ENCODE peak calls at places on chromosomes 3 and 15, in six cellular contexts. O, Z, Q, H, B and W are unnamed samples.

GRCh38 chr3:161171113-161171512 is 50.0 kb upstream of the NMD3 start:
- DNase-seq in O (no peak), Z (peak; percentile 37), Q (no peak), H (no peak), B (peak; percentile 94), W (peak; percentile 60)

GRCh38 chr3:189947948-189948723 is 172.6 kb downstream of the P3H2 start:
- DNase-seq in O (no peak), Z (no peak), Q (no peak), H (no peak), B (no peak), W (no peak)

GRCh38 chr3:153052096-153052460 is 109.9 kb upstream of the RAP2B start:
- DNase-seq in O (peak; percentile 47), Z (peak; percentile 50), Q (no peak), H (peak; percentile 86), B (peak; percentile 98), W (no peak)

GRCh38 chr3:25355034-25355898 is 72.8 kb upstream of the RARB start:
- DNase-seq in O (no peak), Z (no peak), Q (no peak), H (no peak), B (no peak), W (no peak)

GRCh38 chr3:58167431-58168351 is 43.1 kb downstream of the DNASE1L3 start:
- DNase-seq in O (peak; percentile 62), Z (peak; percentile 69), Q (no peak), H (no peak), B (peak; percentile 41), W (peak; percentile 68)

GRCh38 chr3:16520636-16521579 is 7.4 kb upstream of the RFTN1 start:
- DNase-seq in O (no peak), Z (no peak), Q (no peak), H (no peak), B (no peak), W (no peak)

GRCh38 chr3:16743276-16743675 is 138.1 kb upstream of the DAZL start:
- DNase-seq in O (no peak), Z (no peak), Q (no peak), H (no peak), B (peak; percentile 58), W (no peak)

GRCh38 chr3:132872711-132873110 is 150.5 kb upstream of the NPHP3 start:
- DNase-seq in O (no peak), Z (no peak), Q (no peak), H (no peak), B (no peak), W (no peak)

GRCh38 chr3:12963869-12964712 is 109.1 kb downstream of the IQSEC1 start:
- DNase-seq in O (no peak), Z (no peak), Q (no peak), H (no peak), B (no peak), W (no peak)

GRCh38 chr3:112464264-112464663 is 35.0 kb downstream of the BTLA start:
- DNase-seq in O (no peak), Z (no peak), Q (no peak), H (no peak), B (peak; percentile 29), W (no peak)

GRCh38 chr3:81249540-81250029 is 511.9 kb downstream of the GBE1 start:
- DNase-seq in O (no peak), Z (no peak), Q (no peak), H (no peak), B (peak; percentile 77), W (no peak)

GRCh38 chr3:122975163-122975923 is 52.2 kb downstream of the SEMA5B start:
- DNase-seq in O (no peak), Z (peak; percentile 86), Q (no peak), H (no peak), B (peak; percentile 87), W (no peak)

GRCh38 chr3:27679691-27680090 is 42.4 kb downstream of the EOMES start:
- DNase-seq in O (no peak), Z (no peak), Q (no peak), H (no peak), B (no peak), W (no peak)

GRCh38 chr3:177561365-177561764 is 364.1 kb upstream of the TBL1XR1 start:
- DNase-seq in O (no peak), Z (no peak), Q (no peak), H (no peak), B (no peak), W (no peak)

GRCh38 chr3:22372292-22372949 is 621.4 kb upstream of the ZNF385D start:
- DNase-seq in O (no peak), Z (no peak), Q (peak; percentile 62), H (no peak), B (peak; percentile 4), W (peak; percentile 11)

GRCh38 chr15:65245096-65245849 is 34.0 kb upstream of the CILP start:
- DNase-seq in O (no peak), Z (peak; percentile 88), Q (no peak), H (no peak), B (peak; percentile 39), W (peak; percentile 85)

GRCh38 chr3:119579366-119580147 is at the start of gene ADPRH:
- DNase-seq in O (peak; percentile 84), Z (peak; percentile 73), Q (peak; percentile 94), H (no peak), B (peak; percentile 75), W (peak; percentile 89)

GRCh38 chr3:33219175-33219487 is 521 bp upstream of the SUSD5 start:
- DNase-seq in O (no peak), Z (no peak), Q (no peak), H (no peak), B (no peak), W (no peak)

GRCh38 chr3:33218446-33219174 is at the start of gene SUSD5:
- DNase-seq in O (no peak), Z (no peak), Q (no peak), H (peak; percentile 58), B (peak; percentile 72), W (peak; percentile 19)

GRCh38 chr3:33218072-33218445 is 551 bp downstream of the SUSD5 start:
- DNase-seq in O (no peak), Z (no peak), Q (no peak), H (no peak), B (peak; percentile 24), W (no peak)

GRCh38 chr3:33215739-33216138 is 2.9 kb downstream of the SUSD5 start:
- DNase-seq in O (no peak), Z (no peak), Q (no peak), H (no peak), B (no peak), W (no peak)

DNA sequence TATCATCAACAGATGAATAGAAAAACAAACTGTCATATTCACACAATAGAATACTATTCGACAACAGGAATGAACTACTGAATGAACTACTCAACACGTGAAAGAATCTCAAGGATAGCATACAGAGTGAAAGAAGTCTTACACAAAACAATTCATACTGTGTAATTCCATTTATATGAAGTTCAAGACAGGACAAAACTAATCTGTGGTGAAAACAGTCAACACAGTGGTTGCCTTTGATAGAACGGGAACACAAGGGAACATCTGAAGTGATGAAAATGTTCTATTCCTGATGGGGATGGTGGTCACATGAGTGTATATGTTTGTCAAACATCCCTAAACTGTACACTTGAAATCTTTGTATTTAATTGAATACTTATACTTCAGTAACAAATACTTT is 2.6 kb upstream of the SUSD5 start:
- DNase-seq in O (no peak), Z (no peak), Q (no peak), H (no peak), B (no peak), W (no peak)
- H3K4me1 ChIP-seq in O (peaks cover 13% of the 10 kb centered on the region), Z (no peaks in the 10 kb centered on the region), Q (peaks cover 29% of the 10 kb centered on the region), H (no peaks in the 10 kb centered on the region), B (peaks cover 3% of the 10 kb centered on the region), W (peaks cover 16% of the 10 kb centered on the region)

GRCh38 chr3:52527039-52527731 is 6.5 kb downstream of the NT5DC2 start:
- DNase-seq in O (no peak), Z (peak; percentile 25), Q (peak; percentile 66), H (no peak), B (no peak), W (peak; percentile 14)
- TF ChIP-seq CTCF in O (no peak), Z (no peak), Q (no peak), H (no peak), B (no peak), W (no peak)

DNA sequence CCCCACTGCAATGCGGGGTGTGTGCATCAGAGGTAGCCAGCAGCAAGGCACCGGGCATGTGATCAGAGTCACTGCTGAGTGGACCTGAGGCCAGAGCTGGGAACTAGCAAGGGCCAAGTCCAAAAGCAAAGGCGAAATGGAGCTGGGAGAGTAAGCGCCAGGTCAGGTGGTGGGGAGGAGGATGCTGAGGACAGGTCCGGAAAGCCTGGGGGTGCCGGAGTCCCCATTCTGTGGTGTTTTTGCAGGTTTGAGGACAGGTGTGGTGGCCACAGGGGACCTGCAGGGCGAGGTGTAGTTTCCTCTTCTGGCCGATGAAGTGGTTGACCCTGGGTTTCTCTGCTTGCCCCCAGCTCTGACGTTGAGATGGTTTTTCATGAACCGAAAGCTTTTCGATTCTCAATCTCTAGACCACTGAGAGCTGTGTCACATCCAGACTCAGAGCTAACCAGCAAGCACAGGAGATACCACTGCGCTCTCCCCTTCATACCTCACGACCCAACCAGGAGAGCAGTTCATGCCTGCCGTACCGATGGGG is 35.0 kb upstream of the HES1 start:
- DNase-seq in O (no peak), Z (no peak), Q (no peak), H (no peak), B (no peak), W (no peak)
- H3K4me1 ChIP-seq in O (peaks cover 34% of the 10 kb centered on the region), Z (no peaks in the 10 kb centered on the region), Q (peaks cover 82% of the 10 kb centered on the region), H (no peaks in the 10 kb centered on the region), B (no peaks in the 10 kb centered on the region), W (peaks cover 26% of the 10 kb centered on the region)

GRCh38 chr15:52678468-52679231 is 538 bp downstream of the ATOSA start:
- DNase-seq in O (peak; percentile 88), Z (peak; percentile 63), Q (peak; percentile 95), H (peak; percentile 85), B (peak; percentile 71), W (peak; percentile 65)
- TF ChIP-seq CTCF in O (no peak), Z (no peak), Q (no peak), H (peak; percentile 19), B (no peak), W (peak; percentile 14)